ENCODE peak calls at places on chromosome 17, in nine cellular contexts. F, G, X, U, S, T, O, R and J are unnamed samples.

GRCh38 chr17:10019941-10020403 is 114.9 kb upstream of the RCVRN start:
- DNase-seq in O (no peak), R (no peak), S (no peak), G (no peak), F (no peak), T (no peak), X (no peak), U (no peak), J (no peak)

GRCh38 chr17:30341703-30342102 is 7.8 kb upstream of the TMIGD1 start:
- DNase-seq in S (no peak), T (no peak), X (no peak), G (no peak), R (no peak), U (no peak), O (no peak), F (no peak), J (no peak)

GRCh38 chr17:58706351-58707140 is 14.1 kb downstream of the RAD51C start:
- DNase-seq in S (no peak), O (no peak), G (no peak), U (no peak), X (no peak), T (no peak), F (no peak), R (no peak), J (no peak)

GRCh38 chr17:44122825-44123355 is 551 bp downstream of the HDAC5 start:
- DNase-seq in O (no peak), S (no peak), G (no peak), U (no peak), T (no peak), X (no peak), R (no peak), F (no peak), J (no peak)

GRCh38 chr17:3556905-3557767 is 476 bp downstream of the TRPV3 start:
- DNase-seq in R (no peak), X (no peak), S (no peak), U (no peak), F (no peak), O (no peak), T (no peak), G (no peak), J (no peak)

GRCh38 chr17:49515196-49515770 is 20.2 kb downstream of the NGFR start:
- DNase-seq in T (peak), O (peak), S (peak), X (peak), R (peak), U (peak), F (peak), G (peak), J (peak)

GRCh38 chr17:75856062-75856681 is 1.0 kb upstream of the WBP2 start:
- DNase-seq in S (no peak), U (no peak), O (no peak), G (no peak), R (no peak), T (no peak), F (peak), X (no peak), J (no peak)

GRCh38 chr17:64300566-64300965 is 37.5 kb upstream of the TEX2 start:
- DNase-seq in X (no peak), F (no peak), O (no peak), U (no peak), S (no peak), G (no peak), R (no peak), T (peak), J (no peak)

GRCh38 chr17:77126519-77126918 is 14.2 kb upstream of the SEC14L1 start:
- DNase-seq in O (no peak), X (no peak), S (no peak), G (no peak), T (no peak), F (peak), U (no peak), R (no peak), J (no peak)

GRCh38 chr17:72362466-72363335 is 241.9 kb downstream of the SOX9 start:
- DNase-seq in O (peak), G (no peak), F (peak), U (no peak), R (no peak), X (no peak), T (no peak), S (no peak), J (peak)

GRCh38 chr17:19502517-19502916 is 31.1 kb upstream of the SLC47A1 start:
- DNase-seq in S (no peak), O (no peak), G (no peak), U (no peak), X (peak), F (no peak), R (no peak), T (no peak), J (no peak)

GRCh38 chr17:48814504-48814903 is 2.5 kb downstream of the TTLL6 start:
- DNase-seq in U (peak), F (peak), S (peak), X (no peak), O (no peak), T (no peak), G (peak), R (no peak), J (peak)

GRCh38 chr17:7523033-7523432 is 25.8 kb upstream of the TNFSF12 start:
- DNase-seq in R (no peak), O (no peak), S (no peak), T (no peak), G (no peak), X (no peak), U (no peak), F (peak), J (peak)

GRCh38 chr17:8189041-8189710 is 804 bp downstream of the BORCS6 start:
- DNase-seq in U (no peak), O (no peak), T (no peak), S (no peak), G (no peak), F (no peak), X (no peak), R (no peak), J (no peak)

GRCh38 chr17:17993852-17994251 is 21.2 kb downstream of the DRC3 start:
- DNase-seq in R (no peak), S (no peak), F (no peak), U (no peak), T (no peak), O (no peak), X (no peak), G (no peak), J (no peak)

GRCh38 chr17:72609501-72609900 is 483.0 kb downstream of the SLC39A11 start:
- DNase-seq in F (peak), U (no peak), S (no peak), R (no peak), T (no peak), O (no peak), G (no peak), X (no peak), J (peak)

GRCh38 chr17:19755821-19756510 is 7.9 kb upstream of the ALDH3A1 start:
- DNase-seq in U (no peak), G (no peak), O (no peak), T (no peak), S (no peak), F (no peak), X (no peak), R (no peak), J (no peak)

GRCh38 chr17:7528842-7529241 is 20.0 kb upstream of the TNFSF12 start:
- DNase-seq in G (no peak), X (no peak), S (no peak), T (no peak), U (no peak), O (no peak), R (no peak), F (no peak), J (no peak)

GRCh38 chr17:41917957-41918391 is 777 bp downstream of the ACLY start:
- DNase-seq in X (peak), U (peak), R (no peak), S (peak), T (no peak), G (peak), O (no peak), F (peak), J (no peak)

GRCh38 chr17:44307387-44308186 is 814 bp upstream of the RUNDC3A start:
- DNase-seq in G (peak), R (no peak), T (peak), U (no peak), X (peak), O (no peak), S (peak), F (peak), J (no peak)

GRCh38 chr17:57552114-57552601 is 192.9 kb downstream of the CCDC182 start:
- DNase-seq in G (peak), T (no peak), S (peak), X (no peak), F (no peak), O (no peak), U (no peak), R (no peak), J (no peak)

GRCh38 chr17:76383645-76384221 is 676 bp upstream of the SPHK1 start:
- DNase-seq in S (peak), O (no peak), G (peak), T (no peak), X (no peak), U (no peak), F (peak), R (no peak), J (peak)

GRCh38 chr17:61510991-61511390 is 58.8 kb downstream of the TBX4 start:
- DNase-seq in T (no peak), U (no peak), R (no peak), X (no peak), G (no peak), O (no peak), F (no peak), S (no peak), J (no peak)

GRCh38 chr17:61510237-61510636 is 58.0 kb downstream of the TBX4 start:
- DNase-seq in O (no peak), F (no peak), S (no peak), U (no peak), G (no peak), X (no peak), R (no peak), T (no peak), J (no peak)

GRCh38 chr17:61508912-61509311 is 56.7 kb downstream of the TBX4 start:
- DNase-seq in S (no peak), X (no peak), R (no peak), U (no peak), G (no peak), F (no peak), O (no peak), T (no peak), J (no peak)

GRCh38 chr17:61514491-61514890 is 62.3 kb downstream of the TBX4 start:
- DNase-seq in F (no peak), X (no peak), G (no peak), R (no peak), T (no peak), U (no peak), S (no peak), O (no peak), J (no peak)

GRCh38 chr17:61511480-61512182 is 59.4 kb downstream of the TBX4 start:
- DNase-seq in S (no peak), F (no peak), O (no peak), G (no peak), U (no peak), R (no peak), T (no peak), X (no peak), J (no peak)
- TF ChIP-seq CTCF in S (no peak), F (no peak), O (no peak), G (no peak), U (no peak), R (no peak), T (no peak), X (no peak), J (no peak)

GRCh38 chr17:35866356-35866950 is 2.2 kb downstream of the HEATR9 start:
- DNase-seq in R (no peak), F (no peak), S (no peak), O (no peak), U (no peak), X (no peak), G (no peak), T (no peak), J (peak)

GRCh38 chr17:35872581-35872980 is 3.9 kb upstream of the HEATR9 start:
- DNase-seq in R (no peak), G (no peak), T (no peak), O (no peak), S (no peak), X (no peak), U (no peak), F (no peak), J (no peak)

GRCh38 chr17:35875439-35876139 is 4.6 kb downstream of the CCL5 start:
- DNase-seq in G (no peak), O (no peak), R (no peak), S (no peak), T (no peak), F (no peak), U (no peak), X (no peak), J (no peak)

GRCh38 chr17:35868791-35869190 is at the start of gene HEATR9:
- DNase-seq in F (no peak), G (no peak), X (no peak), S (no peak), O (no peak), U (no peak), T (no peak), R (no peak), J (no peak)

DNA sequence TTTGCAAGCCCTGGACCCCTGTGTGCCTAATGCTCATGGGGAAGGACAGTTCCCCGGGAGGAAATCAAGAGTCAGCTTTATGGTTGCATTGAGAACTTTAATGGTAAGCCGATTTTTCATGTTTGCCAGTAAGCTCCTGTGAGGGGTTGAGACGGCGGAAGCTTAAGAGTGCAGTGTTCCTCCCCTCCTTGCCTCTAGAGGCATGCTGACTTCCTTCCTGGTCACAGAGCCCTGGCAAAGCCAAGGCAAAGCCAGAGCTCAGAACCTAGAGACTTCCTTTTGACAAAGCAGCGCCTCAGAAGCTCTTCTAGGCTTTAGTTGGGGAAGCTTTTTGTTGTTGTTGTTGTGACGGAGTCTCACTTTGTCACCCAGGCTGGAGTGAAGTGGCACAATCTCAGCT is 2.7 kb upstream of the HEATR9 start:
- DNase-seq in F (no peak), O (no peak), R (no peak), X (no peak), U (no peak), T (no peak), G (no peak), S (no peak), J (no peak)
- TF ChIP-seq CTCF in F (no peak), O (no peak), R (no peak), X (no peak), U (no peak), T (no peak), G (no peak), S (no peak), J (no peak)

DNA sequence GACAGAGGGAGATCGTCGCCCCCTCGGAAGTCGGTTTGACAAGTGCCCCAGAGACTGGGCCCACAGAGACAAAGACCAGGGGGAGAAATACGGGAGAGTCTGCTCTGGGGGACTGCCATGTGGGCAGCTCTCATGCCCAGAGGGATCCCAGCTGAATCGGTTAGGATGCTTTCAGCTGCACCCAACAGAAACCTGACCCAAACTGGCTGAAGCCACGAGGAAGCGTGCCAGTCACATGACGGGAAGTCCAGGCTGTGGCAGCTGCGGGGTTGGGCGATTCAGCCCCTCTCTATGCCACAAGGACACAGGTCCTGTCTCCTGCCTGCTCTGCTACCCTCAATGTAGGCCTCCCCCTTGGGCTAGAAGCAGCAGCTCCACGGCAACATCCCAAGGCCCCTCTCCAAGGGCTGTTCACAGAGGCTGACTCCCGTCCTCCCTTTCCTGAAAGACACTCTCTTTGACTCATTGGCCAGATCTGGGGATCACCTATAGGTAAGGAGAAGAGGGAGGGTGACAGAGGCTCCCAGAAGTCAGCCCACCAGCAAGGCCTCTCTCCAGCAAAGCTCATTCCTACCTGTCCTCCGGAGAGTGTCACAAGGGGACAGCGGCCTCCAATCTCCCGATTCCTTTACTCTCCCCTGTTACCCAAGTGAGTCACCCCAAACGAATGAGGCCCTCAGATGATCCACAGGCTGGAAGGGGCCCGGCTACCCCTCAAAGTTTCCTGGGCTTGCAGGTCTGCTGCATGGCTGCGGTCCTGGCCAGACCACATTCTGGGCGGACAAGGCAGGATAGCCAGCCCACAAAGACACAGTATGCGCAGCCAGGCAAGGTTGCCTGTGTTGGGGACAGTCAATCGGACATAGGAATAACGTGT is 75.8 kb downstream of the RBFOX3 start:
- DNase-seq in X (no peak), G (no peak), U (no peak), R (no peak), T (no peak), O (no peak), F (no peak), S (no peak), J (no peak)
- TF ChIP-seq CTCF in X (no peak), G (no peak), U (no peak), R (no peak), T (no peak), O (no peak), F (no peak), S (no peak), J (no peak)

GRCh38 chr17:80968602-80969029 is 23.0 kb upstream of the CHMP6 start:
- DNase-seq in O (no peak), S (no peak), F (no peak), X (peak), T (peak), G (peak), R (no peak), U (no peak), J (no peak)

GRCh38 chr17:80970762-80971703 is 20.6 kb upstream of the CHMP6 start:
- DNase-seq in G (peak), S (no peak), U (no peak), X (no peak), F (no peak), T (no peak), R (no peak), O (no peak), J (no peak)

GRCh38 chr17:80969674-80970043 is 22.0 kb upstream of the CHMP6 start:
- DNase-seq in X (no peak), U (no peak), O (no peak), T (no peak), F (no peak), S (no peak), G (peak), R (no peak), J (no peak)

GRCh38 chr17:80969030-80969673 is 22.5 kb upstream of the CHMP6 start:
- DNase-seq in G (peak), S (no peak), O (no peak), R (no peak), X (no peak), T (no peak), U (no peak), F (no peak), J (no peak)

DNA sequence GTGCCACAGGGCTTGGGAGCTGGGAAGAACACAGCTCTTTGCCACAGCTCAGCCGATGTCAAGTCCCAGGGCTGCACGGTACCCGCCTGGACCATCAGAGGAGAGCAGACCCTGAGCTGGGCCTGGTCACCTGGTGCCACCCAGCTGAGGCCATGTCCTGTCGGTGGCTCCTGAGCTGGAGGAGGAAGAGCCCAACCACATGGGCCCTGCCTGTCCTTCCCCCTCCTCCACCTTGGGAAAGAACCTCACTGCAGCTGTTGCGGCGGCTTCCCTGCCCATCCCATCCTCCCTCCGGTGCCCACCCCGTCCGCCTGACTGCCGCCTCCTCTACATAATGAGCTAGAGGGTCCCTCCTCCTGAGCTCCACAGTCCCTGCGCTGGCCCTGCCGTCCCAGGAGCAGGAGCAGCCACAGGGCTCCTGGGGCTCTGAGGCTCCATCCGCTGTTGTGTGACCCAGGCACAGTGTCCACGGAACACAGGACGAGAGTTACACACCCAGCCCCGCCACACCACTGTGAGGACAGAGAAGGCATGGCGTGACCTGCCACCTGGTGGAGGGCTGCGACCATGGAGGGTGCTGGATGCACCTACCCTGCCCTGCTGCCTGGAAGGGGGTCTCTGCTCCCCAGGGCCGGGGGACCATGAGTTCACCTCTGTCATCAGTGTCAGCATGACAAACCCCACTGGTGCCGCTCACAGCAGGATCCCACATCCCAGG is 21.4 kb upstream of the CHMP6 start:
- DNase-seq in T (peak), G (peak), U (no peak), O (no peak), F (peak), X (peak), S (peak), R (no peak), J (no peak)
- TF ChIP-seq CTCF in T (peak), G (peak), U (no peak), O (peak), F (peak), X (peak), S (peak), R (peak), J (peak)

GRCh38 chr17:11986939-11987329 is 10.3 kb downstream of the ZNF18 start:
- DNase-seq in G (no peak), S (peak), R (peak), T (no peak), F (peak), U (no peak), X (no peak), O (no peak), J (peak)
- TF ChIP-seq CTCF in G (peak), S (peak), R (peak), T (peak), F (peak), U (peak), X (peak), O (peak), J (peak)

GRCh38 chr17:16463341-16464000 is 28.5 kb downstream of the LRRC75A start:
- DNase-seq in X (no peak), G (peak), F (peak), T (peak), S (peak), R (peak), U (no peak), O (no peak), J (peak)
- TF ChIP-seq CTCF in X (no peak), G (peak), F (no peak), T (no peak), S (peak), R (peak), U (no peak), O (peak), J (peak)